ENCODE peak calls at places on chromosomes 4 and X, in seven cellular contexts. L, F, S, Q, N, T and M are unnamed samples.

GRCh38 chr4:41320278-41320677 is 63.5 kb downstream of the UCHL1 start:
- DNase-seq in F (no peak), N (no peak), L (no peak), T (no peak), S (no peak), Q (peak; percentile 8), M (no peak)

GRCh38 chr4:174136013-174136412 is 147.5 kb downstream of the FBXO8 start:
- DNase-seq in N (no peak), Q (no peak), L (no peak), S (no peak), F (no peak), T (peak; percentile 23), M (no peak)

GRCh38 chr4:26779674-26780073 is 81.0 kb upstream of the STIM2 start:
- DNase-seq in L (no peak), S (peak; percentile 93), Q (peak; percentile 53), F (peak; percentile 14), T (no peak), N (no peak), M (no peak)

GRCh38 chr4:37675587-37676290 is 10.4 kb downstream of the RELL1 start:
- DNase-seq in F (no peak), S (no peak), Q (no peak), N (no peak), T (no peak), L (no peak), M (no peak)

GRCh38 chrX:75546724-75547123 is 23.9 kb upstream of the ZDHHC15 start:
- DNase-seq in L (no peak), Q (no peak), S (no peak), N (no peak), T (no peak), F (no peak), M (no peak)

GRCh38 chr4:37383579-37384229 is 139.2 kb downstream of the NWD2 start:
- DNase-seq in N (peak; percentile 52), T (peak; percentile 53), S (peak; percentile 34), F (peak; percentile 40), L (no peak), Q (peak; percentile 17), M (no peak)

GRCh38 chr4:122899682-122900081 is 22.7 kb downstream of the NUDT6 start:
- DNase-seq in S (no peak), L (no peak), F (no peak), Q (no peak), N (no peak), T (no peak), M (no peak)

GRCh38 chrX:56802921-56803848 is 74.1 kb downstream of the NBDY start:
- DNase-seq in F (peak; percentile 65), L (no peak), S (no peak), Q (no peak), T (peak; percentile 48), N (no peak), M (no peak)

GRCh38 chrX:86830685-86831084 is 682.4 kb downstream of the DACH2 start:
- DNase-seq in Q (no peak), S (no peak), L (no peak), F (no peak), T (no peak), N (no peak), M (no peak)